ENCODE peak calls at places on chromosomes 13 and 19, in six cellular contexts. A, M, N, P, Y and W are unnamed samples.

GRCh38 chr19:49746206-49746958 is 16.7 kb downstream of the TSKS start:
- ATAC-seq in M (peak; percentile 53), Y (peak; percentile 31), P (peak; percentile 91), A (peak; percentile 77), N (peak; percentile 30), W (peak; percentile 41)

GRCh38 chr13:42702726-42703125 is 78.7 kb upstream of the FAM216B start:
- ATAC-seq in A (no peak), M (no peak), N (peak; percentile 65), P (no peak), Y (no peak), W (no peak)

GRCh38 chr13:73957889-73958288 is 176.3 kb downstream of the KLF12 start:
- ATAC-seq in P (no peak), A (no peak), N (no peak), M (no peak), Y (no peak), W (no peak)

GRCh38 chr13:112453874-112454647 is 77.9 kb downstream of the SPACA7 start:
- ATAC-seq in A (no peak), P (no peak), Y (no peak), M (no peak), N (no peak), W (no peak)

GRCh38 chr19:49335071-49335783 is at the start of gene CD37:
- ATAC-seq in M (no peak), P (no peak), N (no peak), Y (peak; percentile 56), A (no peak), W (no peak)

GRCh38 chr13:51542358-51542972 is 41.8 kb upstream of the WDFY2 start:
- ATAC-seq in P (no peak), N (no peak), Y (peak; percentile 30), M (peak; percentile 78), A (peak; percentile 47), W (peak; percentile 58)

GRCh38 chr13:98207411-98207810 is 30.3 kb upstream of the RNF113B start:
- ATAC-seq in A (peak; percentile 76), M (peak; percentile 32), N (no peak), P (no peak), Y (no peak), W (peak; percentile 37)

GRCh38 chr13:40060318-40061007 is 405.0 kb downstream of the COG6 start:
- ATAC-seq in P (no peak), A (peak; percentile 76), M (no peak), N (peak; percentile 63), Y (peak; percentile 86), W (peak; percentile 59)

GRCh38 chr19:52296400-52296772 is 583 bp upstream of the ZNF480 start:
- ATAC-seq in M (peak; percentile 9), Y (peak; percentile 16), A (peak; percentile 9), N (no peak), P (no peak), W (no peak)

DNA sequence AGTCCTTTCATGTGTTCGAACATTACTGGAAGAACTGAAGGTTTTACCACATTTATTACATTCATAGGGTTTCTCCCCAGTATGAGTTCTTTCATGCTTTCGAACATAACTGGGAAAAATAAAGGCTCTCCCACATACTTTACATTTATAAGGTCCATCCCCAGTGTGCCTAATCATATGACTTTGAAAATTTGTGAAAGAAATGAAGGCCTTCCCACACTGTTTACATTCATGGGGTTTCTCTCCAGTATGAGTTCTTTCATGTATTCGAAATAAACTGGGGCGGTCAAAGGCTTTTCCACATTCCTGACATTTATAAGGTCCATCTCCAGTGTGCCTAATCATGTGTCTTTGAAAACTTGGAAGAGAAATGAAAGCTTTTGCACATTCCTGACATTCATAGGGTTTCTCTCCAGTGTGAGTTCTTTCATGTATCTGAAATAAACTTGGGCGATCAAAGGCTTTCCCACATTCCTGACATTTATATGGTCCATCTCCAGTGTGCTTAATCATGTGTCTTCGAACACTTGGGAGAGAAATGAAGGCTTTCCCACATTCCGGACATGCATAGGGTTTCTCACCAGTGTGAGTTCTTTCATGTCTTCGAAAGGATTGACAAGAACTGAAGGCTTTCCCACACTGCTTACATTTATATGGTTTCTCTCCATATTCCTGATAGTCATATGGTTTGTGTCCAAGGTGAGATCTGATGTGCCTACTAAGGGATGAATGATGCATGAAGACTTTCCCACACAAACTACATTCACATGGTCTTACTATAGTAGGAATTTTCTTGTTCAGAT is 24.0 kb downstream of the ZNF564 start:
- ATAC-seq in A (no peak), N (no peak), Y (no peak), M (no peak), P (no peak), W (no peak)
- H3K9me3 ChIP-seq in A (peaks cover 99% of the 10 kb centered on the region), N (peaks cover 28% of the 10 kb centered on the region), Y (peaks cover 67% of the 10 kb centered on the region), M (peaks cover 41% of the 10 kb centered on the region), P (peaks cover 63% of the 10 kb centered on the region), W (peaks cover 94% of the 10 kb centered on the region)

DNA sequence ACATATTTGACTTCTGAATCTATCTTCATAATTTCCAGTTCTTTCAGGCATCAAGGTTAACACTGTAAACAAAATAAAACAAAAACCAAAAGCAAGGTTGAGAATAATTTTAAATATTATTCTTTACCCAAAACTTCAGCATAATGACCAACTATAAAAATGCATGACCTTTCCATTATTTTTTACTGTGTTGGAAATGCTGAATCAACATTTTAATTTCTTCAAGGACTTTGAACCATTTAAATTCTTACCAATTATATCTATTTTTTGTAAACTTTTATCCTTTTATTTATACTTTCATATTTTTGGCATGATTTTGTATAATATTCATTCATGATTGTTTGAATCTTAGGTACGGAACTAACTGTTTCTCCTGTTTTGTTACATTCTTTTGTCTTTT is 6.9 kb downstream of the ZNF585A start:
- ATAC-seq in M (no peak), A (no peak), N (no peak), Y (no peak), P (no peak), W (no peak)
- H3K9me3 ChIP-seq in M (peaks cover 10% of the 10 kb centered on the region), A (peaks cover 87% of the 10 kb centered on the region), N (peaks cover 10% of the 10 kb centered on the region), Y (peaks cover 10% of the 10 kb centered on the region), P (peaks cover 7% of the 10 kb centered on the region), W (peaks cover 83% of the 10 kb centered on the region)

GRCh38 chr19:9413240-9413954 is 22.0 kb downstream of the ZNF266 start:
- ATAC-seq in P (no peak), N (no peak), A (no peak), Y (no peak), M (no peak), W (no peak)
- H3K9me3 ChIP-seq in P (peaks cover 20% of the 10 kb centered on the region), N (peaks cover 33% of the 10 kb centered on the region), A (peaks cover 99% of the 10 kb centered on the region), Y (peaks cover 34% of the 10 kb centered on the region), M (peaks cover 45% of the 10 kb centered on the region), W (peaks cover 98% of the 10 kb centered on the region)

GRCh38 chr19:38893341-38893771 is 6.1 kb downstream of the SIRT2 start:
- ATAC-seq in A (no peak), Y (no peak), N (no peak), P (no peak), M (peak; percentile 29), W (no peak)

GRCh38 chr19:38892841-38893240 is 6.6 kb downstream of the SIRT2 start:
- ATAC-seq in M (no peak), Y (no peak), P (peak; percentile 63), A (no peak), N (no peak), W (no peak)

GRCh38 chr19:38890686-38891085 is 8.7 kb downstream of the SIRT2 start:
- ATAC-seq in Y (no peak), P (no peak), A (peak; percentile 66), M (no peak), N (no peak), W (no peak)

GRCh38 chr19:38889803-38890202 is 9.6 kb downstream of the SIRT2 start:
- ATAC-seq in N (no peak), P (no peak), M (no peak), Y (no peak), A (no peak), W (no peak)

GRCh38 chr19:38891791-38892190 is 7.6 kb downstream of the SIRT2 start:
- ATAC-seq in A (no peak), M (no peak), N (no peak), Y (no peak), P (no peak), W (no peak)
- H3K9me3 ChIP-seq in A (no peaks in the 10 kb centered on the region), M (no peaks in the 10 kb centered on the region), N (no peaks in the 10 kb centered on the region), Y (no peaks in the 10 kb centered on the region), P (no peaks in the 10 kb centered on the region), W (no peaks in the 10 kb centered on the region)

GRCh38 chr19:8926341-8926740 is 83.9 kb downstream of the MUC16 start:
- ATAC-seq in P (no peak), A (no peak), Y (no peak), M (no peak), N (no peak), W (no peak)
- H3K9me3 ChIP-seq in P (no peaks in the 10 kb centered on the region), A (no peaks in the 10 kb centered on the region), Y (no peaks in the 10 kb centered on the region), M (no peaks in the 10 kb centered on the region), N (no peaks in the 10 kb centered on the region), W (no peaks in the 10 kb centered on the region)

DNA sequence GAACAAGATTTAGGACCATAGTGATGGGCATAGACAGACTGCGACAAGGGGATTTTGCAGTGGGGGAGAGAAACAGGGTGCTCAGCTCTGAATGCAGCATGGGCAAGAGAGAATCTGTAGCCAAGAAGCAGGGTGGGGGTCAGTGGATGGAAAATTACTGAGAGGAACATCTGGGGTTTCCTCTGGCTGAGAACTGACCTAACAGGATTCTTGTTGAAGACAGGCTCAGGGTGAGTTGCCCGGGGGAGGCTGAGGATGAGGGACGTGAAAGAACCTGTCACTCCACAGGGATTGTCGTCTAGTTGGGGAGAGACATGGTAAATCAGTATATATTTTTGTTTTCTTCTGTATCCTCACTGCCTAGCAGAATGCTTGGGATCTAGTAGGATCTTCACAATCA is 118.7 kb upstream of the PEG3 start:
- ATAC-seq in Y (no peak), M (no peak), P (no peak), A (no peak), N (no peak), W (no peak)
- H3K9me3 ChIP-seq in Y (no peaks in the 10 kb centered on the region), M (no peaks in the 10 kb centered on the region), P (peaks cover 21% of the 10 kb centered on the region), A (peaks cover 7% of the 10 kb centered on the region), N (peaks cover 5% of the 10 kb centered on the region), W (no peaks in the 10 kb centered on the region)

GRCh38 chr13:35228536-35228935 is 248.0 kb downstream of the MAB21L1 start:
- ATAC-seq in A (no peak), Y (no peak), N (no peak), M (no peak), P (no peak), W (no peak)

GRCh38 chr13:35225582-35225981 is 250.9 kb downstream of the MAB21L1 start:
- ATAC-seq in M (no peak), A (no peak), P (no peak), Y (no peak), N (no peak), W (no peak)

GRCh38 chr13:35225159-35225558 is 251.3 kb downstream of the MAB21L1 start:
- ATAC-seq in Y (no peak), N (no peak), M (no peak), P (no peak), A (no peak), W (no peak)
- H3K9me3 ChIP-seq in Y (no peaks in the 10 kb centered on the region), N (no peaks in the 10 kb centered on the region), M (no peaks in the 10 kb centered on the region), P (no peaks in the 10 kb centered on the region), A (no peaks in the 10 kb centered on the region), W (no peaks in the 10 kb centered on the region)